ENCODE peak calls at places on chromosomes 1 and 21, in six cellular contexts. Y is heart left ventricle, O is tibial nerve, W is K562, T is hepatocyte, U is adrenal gland. S is an unnamed sample.

GRCh38 chr1:245986404-245987221 is 520.5 kb downstream of the SMYD3 start:
- DNase-seq in Y (no peak), O (no peak), W (peak; percentile 77), T (peak; percentile 59), U (no peak), S (peak; percentile 72)

GRCh38 chr1:46719689-46720088 is 775 bp upstream of the EFCAB14 start:
- DNase-seq in Y (no peak), O (no peak), W (peak; percentile 70), T (peak; percentile 57), U (no peak), S (peak; percentile 20)

GRCh38 chr1:4081806-4082645 is 182.0 kb upstream of the C1orf174 start:
- DNase-seq in Y (no peak), O (no peak), W (no peak), T (no peak), U (no peak), S (no peak)

GRCh38 chr21:31873696-31874599 is 1.1 kb downstream of the HUNK start:
- DNase-seq in Y (peak; percentile 52), O (peak; percentile 35), W (peak; percentile 53), T (peak; percentile 83), U (peak; percentile 20), S (no peak)

GRCh38 chr1:170168263-170168662 is 22.5 kb downstream of the NTMT2 start:
- DNase-seq in Y (no peak), O (no peak), W (no peak), T (no peak), U (no peak), S (peak; percentile 2)

GRCh38 chr1:31681421-31681820 is 22.4 kb downstream of the COL16A1 start:
- DNase-seq in Y (no peak), O (no peak), W (no peak), T (no peak), U (no peak), S (no peak)

GRCh38 chr1:24944318-24944717 is 14.2 kb upstream of the RUNX3 start:
- DNase-seq in Y (no peak), O (no peak), W (no peak), T (no peak), U (no peak), S (no peak)

GRCh38 chr1:173870252-173871075 is 2.3 kb downstream of the ZBTB37 start:
- DNase-seq in Y (no peak), O (no peak), W (peak; percentile 79), T (no peak), U (peak; percentile 70), S (no peak)

GRCh38 chr1:219692981-219693380 is 80.1 kb upstream of the ZC3H11B start:
- DNase-seq in Y (no peak), O (no peak), W (no peak), T (no peak), U (no peak), S (no peak)

GRCh38 chr1:230332429-230333088 is 93.6 kb downstream of the PGBD5 start:
- DNase-seq in Y (no peak), O (no peak), W (peak; percentile 54), T (peak; percentile 44), U (no peak), S (no peak)

GRCh38 chr1:102919659-102920058 is 188.7 kb downstream of the COL11A1 start:
- DNase-seq in Y (no peak), O (no peak), W (no peak), T (no peak), U (no peak), S (peak; percentile 51)

GRCh38 chr21:34846601-34847112 is 177.9 kb downstream of the CLIC6 start:
- DNase-seq in Y (no peak), O (no peak), W (no peak), T (peak; percentile 58), U (no peak), S (peak; percentile 86)

GRCh38 chr1:220151454-220151853 is 57.5 kb downstream of the IARS2 start:
- DNase-seq in Y (peak; percentile 71), O (peak; percentile 28), W (no peak), T (no peak), U (no peak), S (no peak)

GRCh38 chr1:54054438-54054749 is 986 bp downstream of the TCEANC2 start:
- DNase-seq in Y (no peak), O (no peak), W (peak; percentile 82), T (peak; percentile 16), U (no peak), S (no peak)

GRCh38 chr1:212651521-212651920 is 43.0 kb downstream of the ATF3 start:
- DNase-seq in Y (no peak), O (no peak), W (no peak), T (no peak), U (no peak), S (no peak)

GRCh38 chr1:96698332-96698983 is 23.1 kb upstream of the PTBP2 start:
- DNase-seq in Y (no peak), O (no peak), W (no peak), T (no peak), U (peak; percentile 29), S (no peak)

GRCh38 chr1:207336559-207337467 is 15.3 kb downstream of the CD55 start:
- DNase-seq in Y (no peak), O (no peak), W (no peak), T (peak; percentile 50), U (no peak), S (peak; percentile 45)
- H3K36me3 ChIP-seq in Y (no peaks in the 10 kb centered on the region), O (no peaks in the 10 kb centered on the region), W (peaks cover 93% of the 10 kb centered on the region), T (no peaks in the 10 kb centered on the region), U (peaks cover 37% of the 10 kb centered on the region), S (peaks cover 2% of the 10 kb centered on the region)

DNA sequence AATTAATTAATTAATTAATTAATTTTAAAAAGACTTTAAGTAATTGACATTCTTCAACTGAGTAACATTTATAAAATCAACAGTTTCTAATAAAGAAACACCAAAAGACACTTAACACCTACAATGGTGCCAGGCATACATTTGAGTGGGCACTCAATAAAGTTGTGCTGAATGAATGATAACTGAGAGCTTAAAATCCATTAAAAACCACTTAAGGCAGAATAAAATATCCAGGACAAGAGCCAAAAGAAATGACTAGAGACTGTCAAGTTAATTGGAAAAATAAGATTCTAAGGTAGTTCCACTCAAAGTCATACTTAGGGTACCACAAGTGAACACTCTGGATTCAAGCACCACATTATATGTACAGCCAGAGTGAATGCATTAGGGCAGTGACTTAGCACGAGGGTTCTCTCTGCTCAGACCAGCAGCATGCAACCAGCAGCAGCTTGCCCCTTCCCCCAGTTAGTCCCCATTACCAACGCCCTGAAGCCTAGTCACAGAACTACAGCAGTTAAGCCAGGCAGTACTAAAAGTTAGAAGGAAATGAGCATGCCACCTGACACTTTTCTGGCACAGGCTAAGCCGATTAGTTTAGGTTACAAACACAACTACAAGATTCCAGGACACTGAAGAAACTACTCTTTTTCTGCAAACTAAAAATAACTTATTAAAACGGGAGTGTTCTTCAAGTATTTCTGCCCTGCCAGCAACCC is 46.5 kb downstream of the LUZP1 start:
- DNase-seq in Y (peak; percentile 38), O (no peak), W (no peak), T (peak; percentile 24), U (peak; percentile 36), S (no peak)
- H3K4me3 ChIP-seq in Y (no peak overlapping the region), O (no peak overlapping the region), W (no peak overlapping the region), T (no peak overlapping the region), U (no peak overlapping the region), S (no peak overlapping the region)

DNA sequence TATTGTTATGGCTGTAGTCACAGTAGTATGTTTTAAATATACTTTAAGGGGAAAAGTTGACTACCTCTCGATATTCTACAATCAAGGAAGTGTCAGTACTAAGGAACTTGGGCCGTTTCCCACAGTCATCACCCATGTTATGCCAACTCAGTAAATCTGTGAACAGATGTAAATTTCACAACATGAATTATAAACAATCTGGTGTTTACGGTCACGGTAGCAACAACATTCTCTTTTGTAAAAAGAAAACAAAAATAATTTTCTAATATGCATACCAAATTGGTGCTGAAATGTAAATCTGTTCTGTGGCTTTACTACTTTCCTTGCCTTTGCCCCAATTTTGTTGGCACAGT is 1.2 kb downstream of the SH3GLB1 start:
- DNase-seq in Y (no peak), O (no peak), W (no peak), T (no peak), U (peak; percentile 17), S (peak; percentile 5)
- H3K4me1 ChIP-seq in Y (peaks cover 45% of the 10 kb centered on the region), O (peaks cover 34% of the 10 kb centered on the region), W (peaks cover 12% of the 10 kb centered on the region), T (peaks cover 31% of the 10 kb centered on the region), U (peaks cover 53% of the 10 kb centered on the region), S (peaks cover 20% of the 10 kb centered on the region)

DNA sequence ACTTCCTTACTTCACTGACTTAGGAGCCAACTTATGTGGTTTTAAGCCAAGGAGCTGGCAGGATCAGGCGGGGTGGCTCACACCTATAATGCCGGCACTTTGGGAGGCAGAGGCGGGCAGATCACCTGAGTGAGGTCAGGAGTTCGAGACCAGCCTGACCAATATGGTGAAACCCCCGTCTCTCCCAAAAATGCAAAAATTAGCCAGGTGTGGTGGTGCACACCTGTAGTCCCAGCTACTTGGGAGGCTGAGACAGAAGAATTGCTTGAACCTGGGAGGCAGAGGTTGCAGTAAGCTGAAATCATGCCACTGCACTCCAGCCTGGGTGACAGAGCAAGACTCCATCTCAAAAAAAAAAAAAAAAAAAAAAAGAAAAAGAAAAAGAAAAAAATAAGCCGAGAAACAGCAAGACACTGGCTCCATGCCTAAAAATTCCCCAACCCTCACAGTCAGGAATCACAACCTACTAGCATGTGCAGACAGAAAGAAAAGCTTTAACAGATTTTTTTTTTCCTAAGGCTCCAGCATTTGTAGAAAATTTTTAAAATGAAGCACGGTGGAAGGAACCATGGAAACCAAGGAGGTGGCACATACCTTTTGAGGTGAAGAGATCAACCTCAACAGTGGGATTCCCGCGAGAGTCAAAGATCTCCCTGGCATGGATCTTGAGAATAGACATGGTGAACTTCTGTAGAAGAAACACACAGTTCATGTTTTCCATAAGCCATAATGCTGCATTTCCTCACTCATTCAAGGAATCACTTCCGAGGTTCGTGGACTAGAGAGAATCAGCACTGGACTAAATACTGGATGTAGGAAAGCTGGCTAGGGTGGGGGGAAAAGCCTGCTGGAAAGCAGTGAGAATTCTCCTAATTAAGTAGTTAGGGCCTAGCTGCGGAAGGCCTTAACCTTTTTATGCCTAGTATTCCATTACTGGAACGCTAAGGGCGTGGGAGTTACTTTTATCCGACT is 4.0 kb downstream of the ENO1 start:
- DNase-seq in Y (no peak), O (no peak), W (no peak), T (no peak), U (no peak), S (no peak)
- H3K36me3 ChIP-seq in Y (peaks cover 4% of the 10 kb centered on the region), O (peaks cover 8% of the 10 kb centered on the region), W (peaks cover 82% of the 10 kb centered on the region), T (peaks cover 6% of the 10 kb centered on the region), U (peaks cover 62% of the 10 kb centered on the region), S (peaks cover 51% of the 10 kb centered on the region)

DNA sequence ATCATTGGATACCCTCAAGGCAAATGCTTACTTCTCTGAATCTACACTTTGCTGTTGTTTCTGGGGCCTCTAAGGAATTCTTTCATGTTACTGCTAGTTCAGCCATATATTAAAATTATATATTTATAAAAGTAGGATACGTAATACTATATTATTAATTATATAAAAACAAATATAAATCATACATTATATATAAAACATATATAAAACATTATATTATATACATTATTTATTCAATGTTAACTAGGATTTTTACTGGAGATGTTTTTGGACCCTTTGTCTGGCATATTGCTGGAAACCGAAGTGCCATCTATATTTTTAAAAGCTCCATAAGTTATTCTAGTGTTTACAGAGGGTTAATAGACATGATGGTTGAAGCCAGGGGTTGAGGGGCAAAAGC is 12.2 kb downstream of the ALG6 start:
- DNase-seq in Y (no peak), O (no peak), W (no peak), T (no peak), U (no peak), S (no peak)
- H3K4me3 ChIP-seq in Y (no peak overlapping the region), O (no peak overlapping the region), W (no peak overlapping the region), T (no peak overlapping the region), U (no peak overlapping the region), S (no peak overlapping the region)

S was measured in mammary epithelial cell.